ENCODE peak calls at places on chromosomes 13 and 19, in seven cellular contexts. I is IMR-90, C is heart left ventricle, A is fibroblast of lung, D is stomach, G is thoracic aorta, Y is suprapubic skin. M is an unnamed sample.

GRCh38 chr19:10430505-10431253 is 10.3 kb downstream of the PDE4A start:
- DNase-seq in I (peak; percentile 37), C (peak; percentile 86), A (peak; percentile 45), D (peak; percentile 77), G (no peak), Y (no peak), M (peak; percentile 56)

GRCh38 chr13:113400621-113401451 is 36.9 kb upstream of the GRTP1 start:
- DNase-seq in I (no peak), C (peak; percentile 80), A (no peak), D (no peak), G (no peak), Y (peak; percentile 60), M (no peak)

GRCh38 chr13:112248909-112249592 is 127.1 kb upstream of the SPACA7 start:
- DNase-seq in I (no peak), C (no peak), A (no peak), D (no peak), G (no peak), Y (no peak), M (no peak)

GRCh38 chr19:12969292-12969988 is at the start of gene DAND5:
- DNase-seq in I (no peak), C (peak; percentile 69), A (no peak), D (peak; percentile 65), G (no peak), Y (no peak), M (no peak)

GRCh38 chr19:51129716-51130115 is 5.0 kb downstream of the SIGLEC9 start:
- DNase-seq in I (no peak), C (no peak), A (no peak), D (no peak), G (no peak), Y (peak; percentile 43), M (no peak)

GRCh38 chr19:20607943-20608342 is 42.4 kb upstream of the ZNF737 start:
- DNase-seq in I (no peak), C (no peak), A (no peak), D (no peak), G (no peak), Y (no peak), M (no peak)

GRCh38 chr13:34749046-34749445 is 193.0 kb upstream of the NBEA start:
- DNase-seq in I (no peak), C (no peak), A (no peak), D (no peak), G (no peak), Y (no peak), M (no peak)

GRCh38 chr13:34349091-34349722 is 531.3 kb downstream of the RFC3 start:
- DNase-seq in I (peak; percentile 89), C (peak; percentile 81), A (peak; percentile 100), D (no peak), G (no peak), Y (peak; percentile 81), M (no peak)

GRCh38 chr19:15444505-15445226 is 5.1 kb downstream of the WIZ start:
- DNase-seq in I (no peak), C (peak; percentile 58), A (no peak), D (no peak), G (no peak), Y (no peak), M (no peak)

GRCh38 chr19:15443325-15443724 is 6.4 kb downstream of the WIZ start:
- DNase-seq in I (no peak), C (no peak), A (no peak), D (no peak), G (no peak), Y (no peak), M (no peak)

GRCh38 chr19:15442142-15442920 is 7.4 kb downstream of the WIZ start:
- DNase-seq in I (no peak), C (no peak), A (no peak), D (no peak), G (no peak), Y (no peak), M (no peak)

GRCh38 chr19:15445227-15445605 is 4.5 kb downstream of the WIZ start:
- DNase-seq in I (no peak), C (no peak), A (no peak), D (no peak), G (no peak), Y (no peak), M (no peak)

DNA sequence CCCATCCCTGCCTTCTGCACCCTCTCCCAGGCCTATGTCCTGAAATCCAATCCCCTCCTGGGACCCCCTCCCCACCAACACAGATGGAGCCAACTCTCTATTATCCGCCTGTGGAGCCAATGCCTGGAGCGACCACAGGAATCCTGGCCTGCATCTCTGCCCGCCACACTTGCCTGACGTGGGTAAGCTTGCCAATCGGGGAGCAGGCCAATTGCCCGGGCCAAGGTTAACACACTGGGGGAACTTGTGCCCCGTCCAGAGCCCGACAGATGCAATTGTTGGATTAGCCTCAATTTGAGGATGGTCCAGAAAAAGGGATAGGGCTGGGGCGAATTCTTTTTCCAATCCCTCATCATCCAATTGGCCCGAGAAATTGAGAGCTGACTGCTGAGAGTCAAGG is 5.9 kb downstream of the WIZ start:
- DNase-seq in I (no peak), C (peak; percentile 75), A (no peak), D (no peak), G (peak; percentile 43), Y (no peak), M (no peak)
- H3K4me1 ChIP-seq in I (no peaks in the 10 kb centered on the region), C (peaks cover 48% of the 10 kb centered on the region), A (no peaks in the 10 kb centered on the region), D (peaks cover 7% of the 10 kb centered on the region), G (peaks cover 42% of the 10 kb centered on the region), Y (peaks cover 2% of the 10 kb centered on the region), M (peaks cover under 1% of the 10 kb centered on the region)

GRCh38 chr19:49684983-49685553 is 4.3 kb upstream of the ADM5 start:
- DNase-seq in I (no peak), C (no peak), A (no peak), D (no peak), G (no peak), Y (no peak), M (no peak)
- TF ChIP-seq CTCF in I (no peak), C (no peak), A (peak; percentile 11), D (no peak), G (no peak), Y (no peak), M (no peak)

GRCh38 chr13:110506396-110506795 is 55.1 kb downstream of the RAB20 start:
- DNase-seq in I (no peak), C (peak; percentile 32), A (no peak), D (peak; percentile 44), G (no peak), Y (no peak), M (no peak)

GRCh38 chr13:110503979-110504499 is 57.5 kb downstream of the RAB20 start:
- DNase-seq in I (no peak), C (no peak), A (no peak), D (no peak), G (no peak), Y (no peak), M (no peak)

GRCh38 chr13:110505594-110505993 is 55.9 kb downstream of the RAB20 start:
- DNase-seq in I (no peak), C (no peak), A (no peak), D (no peak), G (no peak), Y (no peak), M (no peak)

GRCh38 chr13:110501188-110501587 is 60.3 kb downstream of the RAB20 start:
- DNase-seq in I (no peak), C (no peak), A (no peak), D (no peak), G (no peak), Y (no peak), M (no peak)

GRCh38 chr13:110503037-110503901 is 58.3 kb downstream of the RAB20 start:
- DNase-seq in I (peak; percentile 12), C (no peak), A (no peak), D (no peak), G (no peak), Y (no peak), M (no peak)
- H3K36me3 ChIP-seq in I (peaks cover 93% of the 10 kb centered on the region), C (peaks cover 29% of the 10 kb centered on the region), A (peaks cover 22% of the 10 kb centered on the region), D (peaks cover 92% of the 10 kb centered on the region), G (peaks cover 86% of the 10 kb centered on the region), Y (peaks cover 57% of the 10 kb centered on the region), M (no peaks in the 10 kb centered on the region)

GRCh38 chr19:41882568-41883462 is at the start of gene ARHGEF1:
- DNase-seq in I (no peak), C (peak; percentile 88), A (peak; percentile 33), D (peak; percentile 62), G (no peak), Y (no peak), M (no peak)

GRCh38 chr19:41880329-41880708 is 2.7 kb upstream of the ARHGEF1 start:
- DNase-seq in I (no peak), C (no peak), A (no peak), D (no peak), G (no peak), Y (no peak), M (no peak)

GRCh38 chr19:41886761-41887710 is 4.1 kb downstream of the ARHGEF1 start:
- DNase-seq in I (no peak), C (no peak), A (no peak), D (no peak), G (no peak), Y (no peak), M (no peak)

GRCh38 chr19:41883463-41883820 is 458 bp downstream of the ARHGEF1 start:
- DNase-seq in I (no peak), C (no peak), A (no peak), D (no peak), G (no peak), Y (no peak), M (no peak)

DNA sequence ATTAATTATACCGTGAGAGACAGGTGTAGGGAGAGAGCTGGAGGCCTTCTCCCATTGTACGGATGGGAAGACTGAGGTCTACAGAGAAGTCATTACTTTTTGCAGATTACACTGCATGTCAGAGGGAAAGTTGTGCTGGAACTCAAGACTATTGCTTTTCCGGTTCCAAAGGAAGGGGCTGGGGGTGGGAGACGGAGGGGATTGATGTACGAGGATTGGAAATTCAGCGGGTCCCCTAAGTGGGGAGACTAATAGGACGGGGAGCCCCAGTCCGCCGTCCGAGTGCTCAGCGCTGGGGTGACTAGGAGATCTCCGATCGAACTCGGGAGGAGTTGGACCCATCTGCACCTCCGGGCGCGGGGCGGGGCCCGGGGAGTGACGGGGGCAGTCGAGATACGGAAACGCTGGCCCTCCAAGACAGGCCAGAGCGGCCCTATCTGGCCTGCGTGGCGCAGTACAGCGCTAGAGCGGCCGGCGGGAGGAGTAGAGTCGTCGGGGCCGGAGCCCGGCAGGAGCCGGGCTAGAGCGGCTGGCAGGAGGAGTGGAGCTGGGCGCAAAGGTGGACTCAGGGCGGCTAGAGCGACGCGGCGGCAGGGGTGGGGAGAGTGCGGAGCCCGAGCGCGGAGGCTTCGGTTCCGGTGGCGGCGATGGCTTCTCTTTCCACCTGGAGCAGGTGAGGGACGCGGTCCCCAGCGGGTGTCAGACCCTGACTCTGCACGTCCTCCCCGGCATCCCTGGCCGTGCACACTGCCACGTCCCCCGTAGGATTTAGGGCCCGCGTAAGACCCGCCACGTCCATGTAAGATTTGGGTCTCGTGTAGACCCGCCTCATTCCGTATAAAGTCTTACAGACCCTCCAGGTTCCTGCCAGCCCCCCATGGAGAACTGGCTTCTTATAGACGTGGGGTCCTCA is 1.1 kb downstream of the ARHGEF1 start:
- DNase-seq in I (peak; percentile 96), C (peak; percentile 98), A (peak; percentile 97), D (peak; percentile 97), G (peak; percentile 67), Y (peak; percentile 96), M (peak; percentile 97)
- H3K4me1 ChIP-seq in I (peaks cover 8% of the 10 kb centered on the region), C (peaks cover 46% of the 10 kb centered on the region), A (peaks cover 9% of the 10 kb centered on the region), D (peaks cover 57% of the 10 kb centered on the region), G (peaks cover 7% of the 10 kb centered on the region), Y (peaks cover 43% of the 10 kb centered on the region), M (no peaks in the 10 kb centered on the region)

GRCh38 chr19:52464798-52465470 is 11.6 kb downstream of the ZNF578 start:
- DNase-seq in I (no peak), C (no peak), A (no peak), D (no peak), G (no peak), Y (no peak), M (no peak)
- TF ChIP-seq CTCF in I (no peak), C (no peak), A (no peak), D (no peak), G (no peak), Y (no peak), M (no peak)